ENCODE peak calls at places on chromosomes 13 and 19, in seven cellular contexts. E is body of pancreas, N is testis, U is prostate gland, X is breast epithelium, C is esophagus squamous epithelium, V is tibial nerve. Z is an unnamed sample.

GRCh38 chr13:100230813-100231575 is 142.1 kb downstream of the PCCA start:
- DNase-seq in X (no peak), C (no peak), V (no peak), N (no peak), E (no peak), U (no peak), Z (no peak)

GRCh38 chr19:35013047-35013819 is 13.1 kb downstream of the GRAMD1A start:
- DNase-seq in C (no peak), X (no peak), E (peak), N (peak), V (peak), U (peak), Z (peak)

GRCh38 chr19:58409010-58409790 is 751 bp downstream of the ZNF584 start:
- DNase-seq in U (no peak), C (no peak), X (peak), V (no peak), N (peak), E (no peak), Z (no peak)

GRCh38 chr19:1818549-1819195 is 6.6 kb upstream of the ATP8B3 start:
- DNase-seq in U (no peak), N (no peak), E (no peak), V (no peak), C (no peak), X (no peak), Z (no peak)

GRCh38 chr19:19329199-19329598 is 8.6 kb downstream of the MAU2 start:
- DNase-seq in X (no peak), U (no peak), E (no peak), N (no peak), C (no peak), V (no peak), Z (no peak)

GRCh38 chr13:99155821-99156220 is 44.8 kb upstream of the UBAC2 start:
- DNase-seq in C (no peak), V (no peak), X (no peak), E (no peak), N (no peak), U (no peak), Z (no peak)

GRCh38 chr13:46165485-46166220 is 16.3 kb downstream of the LCP1 start:
- DNase-seq in V (no peak), E (no peak), N (no peak), C (no peak), U (no peak), X (no peak), Z (no peak)

GRCh38 chr19:38733493-38734175 is 10.6 kb downstream of the CAPN12 start:
- DNase-seq in U (no peak), E (no peak), V (no peak), N (no peak), C (no peak), X (no peak), Z (peak)

GRCh38 chr13:58949646-58950045 is 1214.1 kb downstream of the DIAPH3 start:
- DNase-seq in U (no peak), X (no peak), C (no peak), V (no peak), N (no peak), E (no peak), Z (no peak)

GRCh38 chr19:56080669-56081401 is 40.3 kb downstream of the ZNF787 start:
- DNase-seq in U (peak), X (peak), E (peak), N (peak), V (peak), C (peak), Z (peak)
- TF ChIP-seq POLR2A in U (no peak), X (no peak), E (no peak), N (no peak), V (no peak), C (no peak), Z (no peak)

GRCh38 chr13:23514076-23514475 is 56.1 kb upstream of the TNFRSF19 start:
- DNase-seq in X (no peak), V (no peak), E (no peak), N (no peak), U (no peak), C (no peak), Z (no peak)

GRCh38 chr13:23516190-23516589 is 54.0 kb upstream of the TNFRSF19 start:
- DNase-seq in C (no peak), N (no peak), E (no peak), V (no peak), U (no peak), X (no peak), Z (no peak)

GRCh38 chr13:23516706-23517105 is 53.5 kb upstream of the TNFRSF19 start:
- DNase-seq in C (no peak), V (no peak), X (no peak), U (no peak), E (no peak), N (no peak), Z (no peak)

GRCh38 chr13:23513460-23513859 is 56.8 kb upstream of the TNFRSF19 start:
- DNase-seq in X (no peak), C (no peak), E (no peak), N (no peak), U (no peak), V (no peak), Z (no peak)

GRCh38 chr13:23515116-23515515 is 55.1 kb upstream of the TNFRSF19 start:
- DNase-seq in X (no peak), C (no peak), E (no peak), U (no peak), V (no peak), N (no peak), Z (no peak)
- TF ChIP-seq CTCF in X (no peak), C (no peak), E (no peak), U (no peak), V (no peak), N (no peak), Z (no peak)

GRCh38 chr19:43534811-43535761 is 2.1 kb downstream of the ZNF575 start:
- DNase-seq in U (peak), E (peak), C (no peak), V (peak), X (peak), N (peak), Z (peak)
- H3K27ac ChIP-seq in U (peak), E (no peak), C (peak), V (peak), X (peak), N (no peak), Z (peak)

DNA sequence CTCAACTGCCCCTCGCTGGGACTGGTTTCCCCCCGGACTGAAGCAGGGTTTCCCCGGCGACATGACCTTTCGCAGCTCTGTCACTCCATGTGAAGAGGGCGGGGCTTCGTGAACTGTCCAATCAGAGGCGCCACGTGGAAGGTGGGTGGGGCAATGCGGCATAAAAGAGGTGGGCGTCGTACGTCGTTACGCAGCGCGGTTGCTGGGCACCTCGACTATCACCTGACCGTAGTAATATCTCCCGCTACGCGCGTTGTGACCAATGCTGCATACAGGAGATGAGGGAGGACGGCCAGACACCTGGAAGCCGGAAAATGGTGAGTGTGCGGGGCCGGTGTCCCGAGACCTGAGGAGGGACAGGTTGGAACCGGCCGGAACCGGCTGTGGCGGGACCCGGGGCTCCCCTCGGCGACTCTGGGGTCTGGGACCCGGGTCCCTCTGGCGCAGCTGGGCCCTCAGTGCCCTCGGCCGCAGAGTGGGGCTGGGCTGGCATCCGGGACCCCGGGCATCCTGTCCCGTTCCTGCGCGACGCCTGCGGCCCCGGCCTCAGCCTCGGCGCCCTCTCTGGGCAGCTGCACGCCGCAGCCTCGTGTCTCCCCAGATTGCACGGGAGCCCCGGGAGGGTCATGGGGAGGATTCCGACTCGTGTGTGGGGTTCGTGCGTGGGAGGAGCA is 32.1 kb downstream of the ZNF136 start:
- DNase-seq in U (peak), X (peak), N (peak), E (peak), C (no peak), V (peak), Z (peak)
- TF ChIP-seq POLR2A in U (peak), X (no peak), N (no peak), E (peak), C (no peak), V (peak), Z (peak)

GRCh38 chr13:37959284-37959683 is 89.7 kb upstream of the TRPC4 start:
- DNase-seq in C (no peak), U (no peak), N (no peak), X (no peak), E (no peak), V (no peak), Z (no peak)

GRCh38 chr13:37966266-37966665 is 96.7 kb upstream of the TRPC4 start:
- DNase-seq in X (no peak), C (no peak), V (no peak), U (no peak), N (no peak), E (no peak), Z (no peak)

GRCh38 chr13:37956536-37956935 is 87.0 kb upstream of the TRPC4 start:
- DNase-seq in E (no peak), X (no peak), N (no peak), V (no peak), C (no peak), U (no peak), Z (no peak)

DNA sequence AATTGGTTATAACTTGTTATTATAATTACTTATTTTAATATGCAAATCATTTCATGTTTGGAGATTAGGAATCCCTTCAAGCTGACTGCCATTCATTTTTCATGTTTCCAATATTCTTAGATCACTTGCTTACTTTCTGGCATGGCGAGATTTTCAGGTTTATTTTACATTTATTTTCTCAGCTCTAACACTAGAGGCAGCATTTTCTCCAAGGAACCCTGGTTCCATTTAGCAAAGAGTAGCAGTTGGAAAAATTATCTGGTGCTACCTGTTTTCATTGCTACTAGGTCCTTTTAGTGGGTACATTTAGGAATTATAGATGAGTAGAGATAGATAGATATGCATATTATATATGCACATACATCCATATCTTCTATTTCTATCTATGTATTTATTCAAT is 90.9 kb upstream of the TRPC4 start:
- DNase-seq in C (no peak), N (no peak), V (no peak), U (no peak), X (no peak), E (no peak), Z (no peak)
- TF ChIP-seq CTCF in C (no peak), N (no peak), V (no peak), U (no peak), X (no peak), E (no peak), Z (no peak)

GRCh38 chr13:109735567-109735966 is 50.8 kb downstream of the IRS2 start:
- DNase-seq in E (no peak), C (no peak), V (no peak), X (no peak), U (no peak), N (no peak), Z (no peak)

GRCh38 chr13:109734002-109734785 is 52.2 kb downstream of the IRS2 start:
- DNase-seq in U (no peak), N (no peak), V (no peak), C (no peak), X (no peak), E (no peak), Z (no peak)

GRCh38 chr13:109737606-109738005 is 48.8 kb downstream of the IRS2 start:
- DNase-seq in X (no peak), V (no peak), N (no peak), U (no peak), C (no peak), E (no peak), Z (no peak)

GRCh38 chr13:109738298-109738746 is 48.1 kb downstream of the IRS2 start:
- DNase-seq in E (no peak), V (no peak), C (no peak), X (no peak), U (no peak), N (no peak), Z (no peak)

GRCh38 chr13:109737046-109737573 is 49.3 kb downstream of the IRS2 start:
- DNase-seq in E (no peak), C (no peak), N (no peak), X (no peak), U (no peak), V (no peak), Z (no peak)
- H3K27ac ChIP-seq in E (no peak), C (no peak), N (no peak), X (no peak), U (no peak), V (no peak), Z (no peak)

GRCh38 chr19:6579450-6580178 is 11.3 kb downstream of the CD70 start:
- DNase-seq in N (no peak), C (no peak), E (no peak), X (no peak), U (no peak), V (no peak), Z (no peak)
- TF ChIP-seq POLR2A in N (no peak), C (no peak), E (no peak), X (no peak), U (no peak), V (no peak), Z (no peak)